ENCODE peak calls at places on chromosome 22, in five cellular contexts. V is ascending aorta, H is cardiac fibroblast, J is heart right ventricle, K is brain microvascular endothelial cell. X is an unnamed sample.

GRCh38 chr22:43292633-43293025 is 50.5 kb downstream of the SCUBE1 start:
- DNase-seq in V (no peak), H (no peak), J (no peak), K (no peak), X (no peak)

GRCh38 chr22:27372969-27373670 is 428.4 kb downstream of the MN1 start:
- DNase-seq in V (no peak), H (no peak), J (no peak), K (peak; percentile 18), X (no peak)

GRCh38 chr22:20979243-20979809 is 2.8 kb upstream of the LZTR1 start:
- DNase-seq in V (peak; percentile 80), H (peak; percentile 83), J (peak; percentile 60), K (peak; percentile 71), X (peak; percentile 77)

GRCh38 chr22:27420817-27421361 is 380.7 kb downstream of the MN1 start:
- DNase-seq in V (peak; percentile 93), H (peak; percentile 98), J (peak; percentile 74), K (peak; percentile 93), X (peak; percentile 93)

GRCh38 chr22:32204856-32205722 is at the start of gene RFPL2:
- DNase-seq in V (no peak), H (peak; percentile 29), J (peak; percentile 38), K (peak; percentile 15), X (no peak)

GRCh38 chr22:44351037-44351436 is 38.3 kb upstream of the SHISAL1 start:
- DNase-seq in V (no peak), H (no peak), J (no peak), K (no peak), X (no peak)

GRCh38 chr22:49574861-49575702 is 252.6 kb downstream of the BRD1 start:
- DNase-seq in V (peak; percentile 37), H (no peak), J (no peak), K (no peak), X (no peak)

GRCh38 chr22:26777402-26777801 is 120.0 kb downstream of the MIAT start:
- DNase-seq in V (no peak), H (no peak), J (no peak), K (no peak), X (no peak)

GRCh38 chr22:40107756-40108437 is 69.8 kb upstream of the TNRC6B start:
- DNase-seq in V (no peak), H (peak; percentile 42), J (no peak), K (no peak), X (no peak)

GRCh38 chr22:23114721-23115020 is 27.1 kb downstream of the RSPH14 start:
- DNase-seq in V (no peak), H (no peak), J (no peak), K (no peak), X (no peak)

GRCh38 chr22:29310863-29311339 is 4.5 kb downstream of the GAS2L1 start:
- DNase-seq in V (peak; percentile 99), H (peak; percentile 98), J (peak; percentile 95), K (peak; percentile 98), X (peak; percentile 97)

GRCh38 chr22:33073989-33074391 is 15.8 kb upstream of the SYN3 start:
- DNase-seq in V (no peak), H (peak; percentile 53), J (no peak), K (peak; percentile 7), X (no peak)

GRCh38 chr22:46064966-46065666 is 85.2 kb upstream of the PPARA start:
- DNase-seq in V (peak; percentile 58), H (peak; percentile 63), J (no peak), K (no peak), X (peak; percentile 45)

GRCh38 chr22:46436595-46437163 is 100.7 kb downstream of the CELSR1 start:
- DNase-seq in V (no peak), H (peak; percentile 34), J (no peak), K (peak; percentile 51), X (no peak)

GRCh38 chr22:31300896-31301295 is 8.6 kb upstream of the PIK3IP1 start:
- DNase-seq in V (no peak), H (no peak), J (no peak), K (no peak), X (no peak)

GRCh38 chr22:47322854-47323253 is 560.4 kb downstream of the TBC1D22A start:
- DNase-seq in V (no peak), H (no peak), J (no peak), K (no peak), X (no peak)

GRCh38 chr22:46561435-46561905 is 24.1 kb upstream of the CELSR1 start:
- DNase-seq in V (no peak), H (no peak), J (no peak), K (no peak), X (no peak)

GRCh38 chr22:46172522-46172921 is 22.2 kb downstream of the PPARA start:
- DNase-seq in V (peak; percentile 13), H (no peak), J (no peak), K (no peak), X (no peak)

GRCh38 chr22:32905400-32905799 is 103.9 kb downstream of the TIMP3 start:
- DNase-seq in V (no peak), H (no peak), J (no peak), K (no peak), X (no peak)

GRCh38 chr22:27424319-27424718 is 377.2 kb downstream of the MN1 start:
- DNase-seq in V (no peak), H (peak; percentile 60), J (no peak), K (peak; percentile 52), X (no peak)

GRCh38 chr22:21937821-21938070 is 14.9 kb downstream of the PPM1F start:
- DNase-seq in V (no peak), H (no peak), J (peak; percentile 68), K (no peak), X (no peak)

GRCh38 chr22:37121887-37122591 is 12.5 kb upstream of the TMPRSS6 start:
- DNase-seq in V (peak; percentile 75), H (peak; percentile 78), J (no peak), K (no peak), X (peak; percentile 53)

DNA sequence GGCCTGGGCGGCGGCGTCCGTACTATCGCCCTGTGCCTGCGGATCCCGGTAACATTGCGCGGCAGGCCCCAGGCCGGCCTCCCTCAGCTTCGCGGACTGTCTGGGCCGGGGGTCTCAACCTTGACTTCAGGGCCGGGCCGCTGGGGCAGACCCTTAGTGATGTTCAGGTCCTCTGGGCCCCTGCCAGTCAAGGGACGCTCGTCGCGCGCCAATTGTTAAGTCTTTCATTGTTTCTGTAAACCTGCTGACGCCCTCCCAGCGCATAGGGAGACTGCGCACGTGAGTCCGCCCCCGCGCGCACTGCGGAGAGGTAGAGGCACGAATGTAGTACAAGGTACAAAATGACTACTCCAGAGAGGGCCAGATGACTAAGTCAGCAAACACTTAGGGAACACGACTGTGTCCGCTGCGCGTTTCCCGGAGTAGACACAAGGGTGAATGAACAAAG is 451 bp upstream of the HDHD5 start:
- DNase-seq in V (peak; percentile 76), H (peak; percentile 60), J (peak; percentile 44), K (peak; percentile 20), X (no peak)
- TF ChIP-seq CTCF in V (no peak), H (no peak), J (no peak), K (no peak), X (no peak)

GRCh38 chr22:24426436-24426835 is 963 bp upstream of the ADORA2A start:
- DNase-seq in V (no peak), H (no peak), J (no peak), K (no peak), X (no peak)

GRCh38 chr22:24427500-24428164 is at the start of gene ADORA2A:
- DNase-seq in V (no peak), H (no peak), J (peak; percentile 38), K (no peak), X (no peak)

GRCh38 chr22:24428751-24429410 is 1.5 kb downstream of the ADORA2A start:
- DNase-seq in V (no peak), H (no peak), J (peak; percentile 13), K (no peak), X (no peak)

GRCh38 chr22:24424901-24425775 is 2.3 kb upstream of the ADORA2A start:
- DNase-seq in V (no peak), H (no peak), J (peak; percentile 10), K (no peak), X (no peak)

DNA sequence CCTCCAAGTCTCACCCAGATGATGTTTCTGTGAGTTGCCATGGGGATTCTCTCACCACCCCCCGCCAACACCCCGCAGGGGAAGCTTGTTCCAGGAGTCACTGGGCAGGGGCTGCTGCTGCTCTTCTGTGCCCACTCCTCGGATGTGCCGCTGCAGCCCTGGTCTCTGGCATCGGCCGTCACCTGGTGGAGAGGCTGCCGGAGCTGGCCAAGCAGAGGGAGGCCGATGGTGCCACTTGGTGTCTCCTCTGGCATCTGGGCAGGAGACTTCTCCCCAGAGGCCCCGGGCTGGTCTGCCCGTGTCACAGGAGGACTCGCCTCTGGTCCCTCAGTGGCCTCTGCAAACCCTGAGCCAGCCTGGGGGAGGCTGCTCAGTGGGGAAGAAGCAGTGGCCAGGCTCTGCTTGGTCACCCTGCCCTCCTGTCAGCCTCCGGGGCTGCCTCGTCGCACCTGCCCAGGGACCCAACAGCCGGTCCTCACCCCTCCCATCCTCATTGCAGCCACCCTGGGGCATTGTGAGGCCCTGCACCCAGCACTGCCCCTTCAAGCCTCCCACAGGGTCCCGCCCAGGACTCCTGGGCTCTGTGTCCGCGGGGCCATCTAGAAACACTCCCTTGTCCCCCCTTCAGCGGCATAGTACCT is 420 bp upstream of the ADORA2A start:
- DNase-seq in V (no peak), H (no peak), J (peak; percentile 18), K (no peak), X (no peak)
- H3K4me3 ChIP-seq in V (no peak overlapping the region), H (no peak overlapping the region), J (no peak overlapping the region), K (no peak overlapping the region), X (no peak overlapping the region)

DNA sequence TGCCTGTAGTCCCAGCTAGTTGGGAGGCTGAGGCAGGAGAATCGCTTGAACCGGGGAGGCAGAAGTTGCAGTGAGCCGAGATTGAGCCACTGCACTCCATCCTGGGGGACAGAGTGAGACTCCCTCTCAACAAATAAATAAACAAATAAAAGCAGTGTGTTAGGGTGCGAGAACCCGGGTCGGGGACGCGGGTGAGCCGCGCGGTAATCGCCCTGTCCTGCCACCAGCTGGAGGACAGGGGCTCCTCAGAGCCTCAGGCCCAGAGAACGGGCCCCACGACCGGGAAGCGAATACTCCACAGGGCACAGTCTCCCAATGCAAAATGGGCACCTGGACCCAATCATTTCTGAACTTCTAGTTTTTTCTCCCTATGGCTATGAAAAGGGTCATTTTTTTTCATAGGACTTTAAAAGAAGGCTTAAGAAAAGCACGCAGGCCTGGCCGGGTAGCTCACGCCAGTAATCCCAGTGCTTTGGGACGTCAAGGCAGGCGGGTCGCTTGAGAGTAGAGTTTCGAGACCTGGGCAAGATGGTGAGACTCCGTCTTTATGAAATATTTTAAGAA is 744 bp upstream of the MCM5 start:
- DNase-seq in V (no peak), H (no peak), J (no peak), K (no peak), X (no peak)
- TF ChIP-seq CTCF in V (no peak), H (no peak), J (no peak), K (no peak), X (no peak)

DNA sequence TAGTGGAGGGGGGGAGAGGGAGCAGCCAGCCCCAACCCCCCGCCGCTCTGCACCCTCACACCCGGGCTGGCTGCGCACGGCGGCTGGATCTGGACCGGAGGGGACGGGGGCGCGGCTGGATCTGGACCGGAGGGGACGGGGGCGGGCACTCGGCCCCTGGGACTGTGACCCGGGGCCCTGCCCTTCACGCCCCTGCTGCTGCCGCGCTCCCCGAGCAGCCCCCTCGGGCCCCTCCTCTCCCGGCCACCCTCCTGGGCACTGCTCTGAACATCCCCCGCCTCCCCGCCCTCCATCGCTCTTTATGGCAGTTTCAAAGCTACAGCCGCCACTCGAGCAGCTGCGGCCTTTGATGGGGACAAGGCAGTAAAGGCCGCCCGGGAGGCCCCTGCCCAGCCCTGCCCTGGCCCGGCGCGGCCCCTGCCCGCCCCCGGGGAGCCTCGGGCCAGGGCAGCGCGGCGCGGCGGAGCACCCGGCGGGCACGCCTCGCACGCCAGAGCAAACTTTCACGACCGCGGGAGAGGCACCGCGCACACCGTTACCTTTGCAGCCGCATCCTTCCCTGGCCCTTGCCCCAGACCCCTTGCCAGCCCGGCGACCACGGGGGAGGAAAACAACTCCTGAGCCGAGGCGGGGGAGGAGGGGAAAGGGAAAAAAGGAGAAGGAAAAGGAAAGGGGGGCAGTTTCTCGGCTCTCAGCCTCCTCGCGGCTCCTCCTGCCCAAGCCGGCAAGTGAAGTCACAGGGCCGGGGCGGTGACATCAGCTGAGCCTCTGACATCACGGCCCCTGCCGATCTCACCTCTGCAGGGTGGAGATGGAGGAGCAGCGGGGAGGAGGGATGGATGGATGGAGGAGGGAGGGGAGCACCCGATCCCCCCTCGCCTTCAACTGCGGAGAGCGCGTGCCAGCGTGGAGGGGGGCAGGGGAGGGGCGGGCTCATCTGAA is 13.1 kb upstream of the TCF20 start:
- DNase-seq in V (no peak), H (no peak), J (no peak), K (no peak), X (no peak)
- H3K4me3 ChIP-seq in V (peak overlapping the region; percentile 49), H (peak overlapping the region; percentile 28), J (peak overlapping the region; percentile 36), K (peak overlapping the region; percentile 24), X (peak overlapping the region; percentile 74)